ENCODE peak calls at places on chromosome 21, in seven cellular contexts. F is A549, Y is K562, R is HCT116, O is H1, M is endothelial cell of umbilical vein, G is HepG2. T is an unnamed sample.

GRCh38 chr21:42113926-42114409 is 42.9 kb downstream of the UMODL1 start:
- DNase-seq in F (peak), Y (no peak), R (no peak), O (no peak), M (no peak), G (peak), T (peak)

GRCh38 chr21:33690874-33691273 is 48.6 kb downstream of the ITSN1 start:
- DNase-seq in F (no peak), Y (no peak), R (no peak), O (no peak), M (no peak), G (no peak), T (no peak)

GRCh38 chr21:26096972-26097371 is 73.6 kb downstream of the APP start:
- DNase-seq in F (no peak), Y (no peak), R (no peak), O (no peak), M (no peak), G (no peak), T (no peak)

GRCh38 chr21:42618713-42619112 is 34.7 kb upstream of the PDE9A start:
- DNase-seq in F (no peak), Y (no peak), R (no peak), O (no peak), M (no peak), G (no peak), T (no peak)

GRCh38 chr21:37071561-37072238 is 1.2 kb downstream of the PIGP start:
- DNase-seq in F (peak), Y (peak), R (no peak), O (no peak), M (peak), G (no peak), T (peak)

GRCh38 chr21:37292041-37292440 is 24.9 kb upstream of the VPS26C start:
- DNase-seq in F (no peak), Y (peak), R (no peak), O (no peak), M (peak), G (no peak), T (no peak)

GRCh38 chr21:36384885-36385232 is 333 bp upstream of the CHAF1B start:
- DNase-seq in F (no peak), Y (no peak), R (no peak), O (no peak), M (no peak), G (no peak), T (no peak)

GRCh38 chr21:38968887-38969543 is 163.3 kb downstream of the ETS2 start:
- DNase-seq in F (no peak), Y (no peak), R (no peak), O (no peak), M (no peak), G (peak), T (peak)

GRCh38 chr21:32212116-32212515 is 66.7 kb downstream of the MIS18A start:
- DNase-seq in F (no peak), Y (no peak), R (no peak), O (no peak), M (no peak), G (no peak), T (no peak)

GRCh38 chr21:33817663-33818433 is 97.8 kb downstream of the ATP5PO start:
- DNase-seq in F (no peak), Y (no peak), R (no peak), O (no peak), M (no peak), G (no peak), T (peak)

GRCh38 chr21:41615613-41616012 is 107.7 kb upstream of the TMPRSS2 start:
- DNase-seq in F (no peak), Y (no peak), R (no peak), O (no peak), M (no peak), G (no peak), T (no peak)

GRCh38 chr21:25985990-25986389 is 184.6 kb downstream of the APP start:
- DNase-seq in F (no peak), Y (no peak), R (no peak), O (no peak), M (no peak), G (no peak), T (no peak)

GRCh38 chr21:36860736-36861594 is 105.5 kb downstream of the HLCS start:
- DNase-seq in F (no peak), Y (peak), R (no peak), O (no peak), M (peak), G (peak), T (no peak)

GRCh38 chr21:14215971-14216621 is at the start of gene RBM11:
- DNase-seq in F (peak), Y (peak), R (no peak), O (peak), M (peak), G (peak), T (peak)

GRCh38 chr21:34693192-34693810 is 24.5 kb downstream of the CLIC6 start:
- DNase-seq in F (peak), Y (peak), R (peak), O (no peak), M (peak), G (peak), T (peak)

GRCh38 chr21:41488080-41488479 is 19.9 kb downstream of the TMPRSS2 start:
- DNase-seq in F (no peak), Y (no peak), R (no peak), O (no peak), M (no peak), G (no peak), T (no peak)

GRCh38 chr21:26096494-26096893 is 74.1 kb downstream of the APP start:
- DNase-seq in F (no peak), Y (no peak), R (no peak), O (no peak), M (no peak), G (no peak), T (no peak)

GRCh38 chr21:31442339-31442738 is 98.3 kb upstream of the TIAM1 start:
- DNase-seq in F (no peak), Y (no peak), R (no peak), O (no peak), M (no peak), G (no peak), T (no peak)

GRCh38 chr21:15071012-15071411 is 6.2 kb upstream of the NRIP1 start:
- DNase-seq in F (no peak), Y (no peak), R (no peak), O (no peak), M (no peak), G (no peak), T (no peak)

GRCh38 chr21:42973309-42973990 is 912 bp upstream of the PKNOX1 start:
- DNase-seq in F (no peak), Y (peak), R (no peak), O (no peak), M (no peak), G (no peak), T (no peak)

GRCh38 chr21:42425603-42425985 is 21.9 kb downstream of the UBASH3A start:
- DNase-seq in F (no peak), Y (no peak), R (no peak), O (no peak), M (no peak), G (no peak), T (peak)

GRCh38 chr21:38986460-38987395 is 181.0 kb downstream of the ETS2 start:
- DNase-seq in F (no peak), Y (no peak), R (no peak), O (no peak), M (no peak), G (peak), T (no peak)

GRCh38 chr21:17783816-17784598 is 35.1 kb downstream of the C21orf91 start:
- DNase-seq in F (no peak), Y (no peak), R (no peak), O (no peak), M (no peak), G (no peak), T (peak)

GRCh38 chr21:33374080-33374873 is 28.9 kb upstream of the IFNGR2 start:
- DNase-seq in F (peak), Y (no peak), R (peak), O (no peak), M (peak), G (peak), T (peak)

GRCh38 chr21:38487906-38488639 is 10.2 kb downstream of the ERG start:
- DNase-seq in F (no peak), Y (no peak), R (no peak), O (no peak), M (peak), G (no peak), T (no peak)

GRCh38 chr21:35273331-35273730 is 224.2 kb upstream of the RUNX1 start:
- DNase-seq in F (no peak), Y (no peak), R (no peak), O (no peak), M (no peak), G (no peak), T (no peak)

GRCh38 chr21:36236052-36236730 is 79.6 kb downstream of the DOP1B start:
- DNase-seq in F (no peak), Y (no peak), R (no peak), O (no peak), M (no peak), G (no peak), T (no peak)

GRCh38 chr21:35257413-35257812 is 208.3 kb upstream of the RUNX1 start:
- DNase-seq in F (peak), Y (no peak), R (peak), O (no peak), M (peak), G (no peak), T (no peak)

GRCh38 chr21:31557956-31558838 is 101.3 kb upstream of the SOD1 start:
- DNase-seq in F (no peak), Y (no peak), R (no peak), O (no peak), M (no peak), G (no peak), T (no peak)

GRCh38 chr21:31667141-31667540 is 7.6 kb downstream of the SOD1 start:
- DNase-seq in F (no peak), Y (no peak), R (no peak), O (no peak), M (no peak), G (no peak), T (peak)

GRCh38 chr21:38788275-38788911 is 17.3 kb upstream of the ETS2 start:
- DNase-seq in F (no peak), Y (no peak), R (no peak), O (no peak), M (peak), G (peak), T (no peak)

GRCh38 chr21:17775431-17776126 is 43.6 kb downstream of the C21orf91 start:
- DNase-seq in F (no peak), Y (no peak), R (no peak), O (no peak), M (no peak), G (peak), T (no peak)

GRCh38 chr21:36141513-36141925 is 6.6 kb downstream of the CBR3 start:
- DNase-seq in F (peak), Y (peak), R (peak), O (peak), M (peak), G (peak), T (peak)

GRCh38 chr21:27756191-27756590 is 789.3 kb upstream of the ADAMTS5 start:
- DNase-seq in F (no peak), Y (no peak), R (no peak), O (no peak), M (no peak), G (no peak), T (no peak)
- TF ChIP-seq CTCF in F (no peak), Y (no peak), R (no peak), O (no peak), M (no peak), G (no peak), T (no peak)

DNA sequence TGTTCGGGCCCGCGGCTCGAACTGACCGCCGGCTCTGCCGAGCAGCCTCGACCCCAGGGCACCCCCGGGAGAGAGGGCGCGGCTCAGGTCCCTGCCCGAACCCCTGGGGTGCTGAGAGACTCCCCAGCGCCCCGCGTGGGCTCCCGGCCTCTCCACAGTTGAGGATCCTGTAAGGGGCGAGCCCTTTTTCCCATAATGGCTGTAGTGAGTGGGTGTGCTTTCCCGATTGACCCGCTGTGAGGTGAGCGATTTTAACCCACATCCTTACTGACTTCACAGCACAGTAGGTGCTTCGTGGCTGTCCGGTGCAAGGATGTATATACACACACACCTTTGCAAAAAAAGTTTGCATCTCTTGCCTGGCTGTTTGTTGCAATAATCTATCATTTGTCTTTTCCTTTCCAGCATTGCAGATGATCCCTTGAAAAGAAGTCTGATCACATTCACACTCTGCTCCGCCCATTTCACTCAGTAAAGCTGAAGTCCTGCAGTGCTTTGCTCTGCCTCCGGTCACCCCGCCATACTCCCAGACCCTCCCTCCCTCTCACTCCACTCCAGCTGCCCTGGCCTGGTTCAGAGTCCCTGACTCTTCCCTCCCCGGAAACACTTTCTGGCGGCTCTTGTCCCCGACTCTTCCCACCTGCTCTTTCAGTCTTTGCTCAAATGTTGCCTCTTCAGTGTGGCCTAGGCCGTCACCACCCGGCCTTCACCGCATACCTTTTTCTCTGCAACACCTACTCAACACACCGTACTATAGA is 955 bp upstream of the UBE2G2 start:
- DNase-seq in F (peak), Y (peak), R (no peak), O (no peak), M (no peak), G (peak), T (peak)
- TF ChIP-seq POLR2A in F (no peak), Y (peak), R (no peak), O (no peak), M (no peak), G (peak), T (no peak)

GRCh38 chr21:46194374-46195334 is 10.4 kb upstream of the SPATC1L start:
- DNase-seq in F (no peak), Y (no peak), R (no peak), O (no peak), M (no peak), G (no peak), T (no peak)

GRCh38 chr21:46195595-46196195 is 11.4 kb upstream of the SPATC1L start:
- DNase-seq in F (no peak), Y (no peak), R (no peak), O (no peak), M (no peak), G (no peak), T (no peak)

GRCh38 chr21:46191686-46192575 is 7.7 kb upstream of the SPATC1L start:
- DNase-seq in F (no peak), Y (no peak), R (no peak), O (no peak), M (no peak), G (no peak), T (no peak)

GRCh38 chr21:46191257-46191685 is 7.0 kb upstream of the SPATC1L start:
- DNase-seq in F (no peak), Y (peak), R (no peak), O (no peak), M (peak), G (no peak), T (peak)

GRCh38 chr21:46193829-46194373 is 9.6 kb upstream of the SPATC1L start:
- DNase-seq in F (no peak), Y (no peak), R (no peak), O (no peak), M (no peak), G (no peak), T (no peak)
- TF ChIP-seq MAX in F (no peak), Y (peak), R (no peak), O (no peak), M (no peak), G (no peak), T (no peak)

GRCh38 chr21:29849735-29850176 is 90.0 kb downstream of the GRIK1 start:
- DNase-seq in F (peak), Y (peak), R (no peak), O (peak), M (peak), G (peak), T (peak)
- TF ChIP-seq CTCF in F (peak), Y (peak), R (no peak), O (peak), M (peak), G (peak), T (peak)

GRCh38 chr21:20997633-20998455 is at the start of gene NCAM2:
- DNase-seq in F (no peak), Y (peak), R (no peak), O (no peak), M (peak), G (peak), T (no peak)
- TF ChIP-seq POLR2A in F (no peak), Y (no peak), R (no peak), O (no peak), M (no peak), G (no peak), T (no peak)

T was measured in NB4.